ENCODE peak calls at places on chromosome 7, in seven cellular contexts. J is osteocyte; N is Kasumi-1; H is T follicular helper cell; R is stimulated activated CD8-positive, alpha-beta memory T cell treated with anti-CD3 and anti-CD28 coated beads, Interleukin-7, amount 100 ng/mL, for 48 hours; D is NCI-H187; K is stimulated activated CD4-positive, alpha-beta T cell treated with anti-CD3 and anti-CD28 coated beads, Interleukin-2, amount 100 ng/mL, for 48 hours. U is an unnamed sample.

GRCh38 chr7:140176271-140176701 is 497 bp downstream of the KDM7A start:
- DNase-seq in J (no peak), N (no peak), H (no peak), R (no peak), D (no peak), K (no peak), U (no peak)

GRCh38 chr7:30584970-30585369 is 9.7 kb upstream of the GARS1 start:
- DNase-seq in J (no peak), N (no peak), H (no peak), R (no peak), D (no peak), K (no peak), U (no peak)

GRCh38 chr7:48180981-48181380 is 9.7 kb downstream of the ABCA13 start:
- DNase-seq in J (no peak), N (no peak), H (no peak), R (no peak), D (no peak), K (no peak), U (no peak)

GRCh38 chr7:148916186-148916585 is 32.1 kb upstream of the EZH2 start:
- DNase-seq in J (no peak), N (no peak), H (no peak), R (no peak), D (no peak), K (no peak), U (no peak)

GRCh38 chr7:45123913-45124312 is 12.4 kb upstream of the TBRG4 start:
- DNase-seq in J (no peak), N (no peak), H (no peak), R (no peak), D (no peak), K (no peak), U (no peak)

GRCh38 chr7:5334671-5335070 is 51.9 kb downstream of the SLC29A4 start:
- DNase-seq in J (no peak), N (no peak), H (no peak), R (no peak), D (no peak), K (no peak), U (no peak)

GRCh38 chr7:132207782-132208181 is 368.5 kb downstream of the PLXNA4 start:
- DNase-seq in J (no peak), N (no peak), H (no peak), R (no peak), D (no peak), K (no peak), U (no peak)

GRCh38 chr7:106634958-106635357 is 26.0 kb downstream of the CCDC71L start:
- DNase-seq in J (no peak), N (no peak), H (no peak), R (no peak), D (no peak), K (no peak), U (no peak)

GRCh38 chr7:34222722-34223121 is 317.4 kb downstream of the BMPER start:
- DNase-seq in J (no peak), N (no peak), H (no peak), R (no peak), D (no peak), K (no peak), U (no peak)

GRCh38 chr7:6636741-6637543 is at the start of gene ZNF316:
- DNase-seq in J (no peak), N (no peak), H (peak; percentile 31), R (no peak), D (no peak), K (peak; percentile 45), U (peak; percentile 48)

GRCh38 chr7:38217672-38218071 is 39.6 kb downstream of the STARD3NL start:
- DNase-seq in J (no peak), N (no peak), H (no peak), R (no peak), D (no peak), K (no peak), U (no peak)

GRCh38 chr7:47640215-47640739 is 58.4 kb upstream of the TNS3 start:
- DNase-seq in J (no peak), N (no peak), H (no peak), R (no peak), D (no peak), K (no peak), U (no peak)

GRCh38 chr7:129597672-129598071 is 13.8 kb upstream of the NRF1 start:
- DNase-seq in J (no peak), N (no peak), H (no peak), R (no peak), D (no peak), K (no peak), U (no peak)

GRCh38 chr7:135177021-135177696 is 6.7 kb upstream of the CYREN start:
- DNase-seq in J (no peak), N (no peak), H (no peak), R (no peak), D (no peak), K (no peak), U (no peak)

GRCh38 chr7:29229946-29230345 is 35.4 kb downstream of the CHN2 start:
- DNase-seq in J (no peak), N (no peak), H (no peak), R (no peak), D (no peak), K (no peak), U (no peak)

GRCh38 chr7:69105981-69106380 is 492.3 kb upstream of the AUTS2 start:
- DNase-seq in J (no peak), N (no peak), H (no peak), R (no peak), D (no peak), K (no peak), U (no peak)

U was measured in GDM1.